ENCODE peak calls at places on chromosomes 1 and 21, in ten cellular contexts. One of them, this sample, is unnamed.

GRCh38 chr21:27419153-27419552 is 452.3 kb upstream of the ADAMTS5 start:
- DNase-seq in thoracic aorta: no peak
- DNase-seq in ureter: no peak
- DNase-seq in CD8-positive, alpha-beta memory T cell: no peak
- DNase-seq in CD4-positive, CD25-positive, alpha-beta regulatory T cell: no peak
- DNase-seq in stimulated activated CD4-positive, alpha-beta T cell treated with anti-CD3 and anti-CD28 coated beads, Interleukin-1b, Interleukin-23, amount 100 ng/mL, for 24 hours: no peak
- DNase-seq in left cardiac atrium: no peak
- DNase-seq in pancreas: no peak
- DNase-seq in stimulated activated CD8-positive, alpha-beta memory T cell treated with anti-CD3 and anti-CD28 coated beads, Interleukin-4, amount 100 ng/mL, for 48 hours: no peak
- DNase-seq in T-cell: no peak
- DNase-seq in this sample: no peak

GRCh38 chr1:38584408-38585037 is 275.0 kb downstream of the RRAGC start:
- DNase-seq in T-cell: no peak
- DNase-seq in CD4-positive, CD25-positive, alpha-beta regulatory T cell: no peak
- DNase-seq in CD8-positive, alpha-beta memory T cell: no peak
- DNase-seq in ureter: no peak
- DNase-seq in left cardiac atrium: no peak
- DNase-seq in thoracic aorta: no peak
- DNase-seq in stimulated activated CD4-positive, alpha-beta T cell treated with anti-CD3 and anti-CD28 coated beads, Interleukin-1b, Interleukin-23, amount 100 ng/mL, for 24 hours: no peak
- DNase-seq in stimulated activated CD8-positive, alpha-beta memory T cell treated with anti-CD3 and anti-CD28 coated beads, Interleukin-4, amount 100 ng/mL, for 48 hours: no peak
- DNase-seq in pancreas: no peak
- DNase-seq in this sample: no peak

GRCh38 chr1:210653771-210654170 is 325.1 kb downstream of the HHAT start:
- DNase-seq in stimulated activated CD4-positive, alpha-beta T cell treated with anti-CD3 and anti-CD28 coated beads, Interleukin-1b, Interleukin-23, amount 100 ng/mL, for 24 hours: no peak
- DNase-seq in T-cell: no peak
- DNase-seq in ureter: no peak
- DNase-seq in CD8-positive, alpha-beta memory T cell: no peak
- DNase-seq in left cardiac atrium: no peak
- DNase-seq in pancreas: no peak
- DNase-seq in thoracic aorta: no peak
- DNase-seq in stimulated activated CD8-positive, alpha-beta memory T cell treated with anti-CD3 and anti-CD28 coated beads, Interleukin-4, amount 100 ng/mL, for 48 hours: no peak
- DNase-seq in CD4-positive, CD25-positive, alpha-beta regulatory T cell: no peak
- DNase-seq in this sample: no peak

GRCh38 chr1:15168479-15168878 is 14.9 kb downstream of the TMEM51 start:
- DNase-seq in CD4-positive, CD25-positive, alpha-beta regulatory T cell: no peak
- DNase-seq in pancreas: no peak
- DNase-seq in T-cell: no peak
- DNase-seq in left cardiac atrium: no peak
- DNase-seq in CD8-positive, alpha-beta memory T cell: no peak
- DNase-seq in stimulated activated CD8-positive, alpha-beta memory T cell treated with anti-CD3 and anti-CD28 coated beads, Interleukin-4, amount 100 ng/mL, for 48 hours: no peak
- DNase-seq in ureter: no peak
- DNase-seq in thoracic aorta: no peak
- DNase-seq in stimulated activated CD4-positive, alpha-beta T cell treated with anti-CD3 and anti-CD28 coated beads, Interleukin-1b, Interleukin-23, amount 100 ng/mL, for 24 hours: no peak
- DNase-seq in this sample: no peak

GRCh38 chr1:238489006-238489405 is 598.3 kb upstream of the ZP4 start:
- DNase-seq in thoracic aorta: no peak
- DNase-seq in stimulated activated CD8-positive, alpha-beta memory T cell treated with anti-CD3 and anti-CD28 coated beads, Interleukin-4, amount 100 ng/mL, for 48 hours: no peak
- DNase-seq in stimulated activated CD4-positive, alpha-beta T cell treated with anti-CD3 and anti-CD28 coated beads, Interleukin-1b, Interleukin-23, amount 100 ng/mL, for 24 hours: no peak
- DNase-seq in CD8-positive, alpha-beta memory T cell: no peak
- DNase-seq in pancreas: no peak
- DNase-seq in T-cell: no peak
- DNase-seq in CD4-positive, CD25-positive, alpha-beta regulatory T cell: no peak
- DNase-seq in left cardiac atrium: no peak
- DNase-seq in ureter: no peak
- DNase-seq in this sample: no peak

GRCh38 chr1:173064011-173064410 is 13.3 kb upstream of the TNFSF18 start:
- DNase-seq in stimulated activated CD8-positive, alpha-beta memory T cell treated with anti-CD3 and anti-CD28 coated beads, Interleukin-4, amount 100 ng/mL, for 48 hours: no peak
- DNase-seq in stimulated activated CD4-positive, alpha-beta T cell treated with anti-CD3 and anti-CD28 coated beads, Interleukin-1b, Interleukin-23, amount 100 ng/mL, for 24 hours: no peak
- DNase-seq in left cardiac atrium: no peak
- DNase-seq in ureter: no peak
- DNase-seq in CD8-positive, alpha-beta memory T cell: no peak
- DNase-seq in T-cell: no peak
- DNase-seq in thoracic aorta: no peak
- DNase-seq in CD4-positive, CD25-positive, alpha-beta regulatory T cell: no peak
- DNase-seq in pancreas: no peak
- DNase-seq in this sample: no peak

GRCh38 chr1:95006681-95007080 is 66.1 kb downstream of the ALG14 start:
- DNase-seq in stimulated activated CD8-positive, alpha-beta memory T cell treated with anti-CD3 and anti-CD28 coated beads, Interleukin-4, amount 100 ng/mL, for 48 hours: no peak
- DNase-seq in T-cell: no peak
- DNase-seq in ureter: no peak
- DNase-seq in pancreas: no peak
- DNase-seq in left cardiac atrium: no peak
- DNase-seq in CD4-positive, CD25-positive, alpha-beta regulatory T cell: no peak
- DNase-seq in stimulated activated CD4-positive, alpha-beta T cell treated with anti-CD3 and anti-CD28 coated beads, Interleukin-1b, Interleukin-23, amount 100 ng/mL, for 24 hours: no peak
- DNase-seq in thoracic aorta: no peak
- DNase-seq in CD8-positive, alpha-beta memory T cell: no peak
- DNase-seq in this sample: no peak

GRCh38 chr1:155210304-155210703 is 1.8 kb downstream of the MTX1 start:
- DNase-seq in ureter: no peak
- DNase-seq in T-cell: no peak
- DNase-seq in thoracic aorta: no peak
- DNase-seq in left cardiac atrium: no peak
- DNase-seq in stimulated activated CD4-positive, alpha-beta T cell treated with anti-CD3 and anti-CD28 coated beads, Interleukin-1b, Interleukin-23, amount 100 ng/mL, for 24 hours: no peak
- DNase-seq in CD4-positive, CD25-positive, alpha-beta regulatory T cell: no peak
- DNase-seq in pancreas: no peak
- DNase-seq in CD8-positive, alpha-beta memory T cell: no peak
- DNase-seq in stimulated activated CD8-positive, alpha-beta memory T cell treated with anti-CD3 and anti-CD28 coated beads, Interleukin-4, amount 100 ng/mL, for 48 hours: no peak
- DNase-seq in this sample: no peak

GRCh38 chr1:111197598-111198289 is 2.7 kb downstream of the DENND2D start:
- DNase-seq in thoracic aorta: no peak
- DNase-seq in stimulated activated CD4-positive, alpha-beta T cell treated with anti-CD3 and anti-CD28 coated beads, Interleukin-1b, Interleukin-23, amount 100 ng/mL, for 24 hours: no peak
- DNase-seq in ureter: no peak
- DNase-seq in T-cell: peak
- DNase-seq in pancreas: no peak
- DNase-seq in CD8-positive, alpha-beta memory T cell: peak
- DNase-seq in CD4-positive, CD25-positive, alpha-beta regulatory T cell: peak
- DNase-seq in stimulated activated CD8-positive, alpha-beta memory T cell treated with anti-CD3 and anti-CD28 coated beads, Interleukin-4, amount 100 ng/mL, for 48 hours: peak
- DNase-seq in left cardiac atrium: no peak
- DNase-seq in this sample: no peak

GRCh38 chr1:36094621-36095061 is 5.9 kb downstream of the ADPRS start:
- DNase-seq in stimulated activated CD4-positive, alpha-beta T cell treated with anti-CD3 and anti-CD28 coated beads, Interleukin-1b, Interleukin-23, amount 100 ng/mL, for 24 hours: no peak
- DNase-seq in ureter: no peak
- DNase-seq in left cardiac atrium: no peak
- DNase-seq in thoracic aorta: no peak
- DNase-seq in stimulated activated CD8-positive, alpha-beta memory T cell treated with anti-CD3 and anti-CD28 coated beads, Interleukin-4, amount 100 ng/mL, for 48 hours: no peak
- DNase-seq in CD4-positive, CD25-positive, alpha-beta regulatory T cell: no peak
- DNase-seq in pancreas: peak
- DNase-seq in T-cell: no peak
- DNase-seq in CD8-positive, alpha-beta memory T cell: no peak
- DNase-seq in this sample: peak

GRCh38 chr1:97647776-97648175 is 273.1 kb downstream of the DPYD start:
- DNase-seq in stimulated activated CD8-positive, alpha-beta memory T cell treated with anti-CD3 and anti-CD28 coated beads, Interleukin-4, amount 100 ng/mL, for 48 hours: no peak
- DNase-seq in pancreas: no peak
- DNase-seq in ureter: no peak
- DNase-seq in thoracic aorta: no peak
- DNase-seq in stimulated activated CD4-positive, alpha-beta T cell treated with anti-CD3 and anti-CD28 coated beads, Interleukin-1b, Interleukin-23, amount 100 ng/mL, for 24 hours: no peak
- DNase-seq in left cardiac atrium: no peak
- DNase-seq in CD4-positive, CD25-positive, alpha-beta regulatory T cell: no peak
- DNase-seq in T-cell: no peak
- DNase-seq in CD8-positive, alpha-beta memory T cell: no peak
- DNase-seq in this sample: no peak

This sample was measured in uterus.